ENCODE peak calls at places on chromosome 15, in eight cellular contexts. One of them, this sample, is unnamed.

GRCh38 chr15:56356616-56357015 is 8.6 kb upstream of the TEX9 start:
- DNase-seq in NCI-H1105: no peak
- DNase-seq in mesothelial cell of epicardium: no peak
- DNase-seq in colonic mucosa: no peak
- DNase-seq in fibroblast of mammary gland: peak
- DNase-seq in endothelial cell: no peak
- DNase-seq in mesenchymal stem cell: no peak
- DNase-seq in cardiac muscle cell: peak
- DNase-seq in this sample: no peak

GRCh38 chr15:46088486-46089437 is 453.9 kb downstream of the SQOR start:
- DNase-seq in endothelial cell: no peak
- DNase-seq in NCI-H1105: no peak
- DNase-seq in colonic mucosa: no peak
- DNase-seq in mesenchymal stem cell: peak
- DNase-seq in cardiac muscle cell: peak
- DNase-seq in fibroblast of mammary gland: no peak
- DNase-seq in mesothelial cell of epicardium: no peak
- DNase-seq in this sample: peak

GRCh38 chr15:90565866-90566265 is 36.1 kb downstream of the CRTC3 start:
- DNase-seq in mesothelial cell of epicardium: no peak
- DNase-seq in mesenchymal stem cell: no peak
- DNase-seq in cardiac muscle cell: no peak
- DNase-seq in endothelial cell: no peak
- DNase-seq in fibroblast of mammary gland: no peak
- DNase-seq in colonic mucosa: no peak
- DNase-seq in NCI-H1105: no peak
- DNase-seq in this sample: no peak

GRCh38 chr15:96237002-96237401 is 93.5 kb upstream of the NR2F2 start:
- DNase-seq in fibroblast of mammary gland: peak
- DNase-seq in mesenchymal stem cell: no peak
- DNase-seq in NCI-H1105: no peak
- DNase-seq in colonic mucosa: no peak
- DNase-seq in endothelial cell: no peak
- DNase-seq in mesothelial cell of epicardium: no peak
- DNase-seq in cardiac muscle cell: peak
- DNase-seq in this sample: peak

GRCh38 chr15:25652697-25653096 is 210.4 kb downstream of the ATP10A start:
- DNase-seq in mesothelial cell of epicardium: no peak
- DNase-seq in colonic mucosa: no peak
- DNase-seq in endothelial cell: no peak
- DNase-seq in mesenchymal stem cell: no peak
- DNase-seq in fibroblast of mammary gland: no peak
- DNase-seq in NCI-H1105: no peak
- DNase-seq in cardiac muscle cell: no peak
- DNase-seq in this sample: no peak

GRCh38 chr15:98077186-98077585 is 116.7 kb downstream of the ARRDC4 start:
- DNase-seq in fibroblast of mammary gland: peak
- DNase-seq in cardiac muscle cell: no peak
- DNase-seq in mesothelial cell of epicardium: no peak
- DNase-seq in colonic mucosa: peak
- DNase-seq in endothelial cell: no peak
- DNase-seq in NCI-H1105: no peak
- DNase-seq in mesenchymal stem cell: no peak
- DNase-seq in this sample: no peak

GRCh38 chr15:42558739-42559138 is 10.1 kb downstream of the HAUS2 start:
- DNase-seq in mesenchymal stem cell: no peak
- DNase-seq in endothelial cell: no peak
- DNase-seq in mesothelial cell of epicardium: no peak
- DNase-seq in colonic mucosa: no peak
- DNase-seq in fibroblast of mammary gland: no peak
- DNase-seq in cardiac muscle cell: no peak
- DNase-seq in NCI-H1105: no peak
- DNase-seq in this sample: no peak

GRCh38 chr15:40054056-40054745 is 15.2 kb upstream of the SRP14 start:
- DNase-seq in colonic mucosa: no peak
- DNase-seq in mesothelial cell of epicardium: no peak
- DNase-seq in mesenchymal stem cell: no peak
- DNase-seq in endothelial cell: no peak
- DNase-seq in cardiac muscle cell: no peak
- DNase-seq in NCI-H1105: no peak
- DNase-seq in fibroblast of mammary gland: no peak
- DNase-seq in this sample: no peak

GRCh38 chr15:49624046-49624445 is 3.2 kb downstream of the DTWD1 start:
- DNase-seq in cardiac muscle cell: peak
- DNase-seq in NCI-H1105: no peak
- DNase-seq in endothelial cell: no peak
- DNase-seq in mesenchymal stem cell: peak
- DNase-seq in fibroblast of mammary gland: peak
- DNase-seq in mesothelial cell of epicardium: no peak
- DNase-seq in colonic mucosa: no peak
- DNase-seq in this sample: no peak

GRCh38 chr15:100923902-100924301 is 4.7 kb downstream of the LRRK1 start:
- DNase-seq in endothelial cell: no peak
- DNase-seq in colonic mucosa: peak
- DNase-seq in fibroblast of mammary gland: no peak
- DNase-seq in mesenchymal stem cell: no peak
- DNase-seq in cardiac muscle cell: no peak
- DNase-seq in NCI-H1105: no peak
- DNase-seq in mesothelial cell of epicardium: no peak
- DNase-seq in this sample: no peak